ENCODE peak calls at places on chromosomes 5 and 9, in six cellular contexts. One of them, this sample, is unnamed.

GRCh38 chr9:35791321-35791921 is at the start of gene NPR2:
- DNase-seq in choroid plexus epithelial cell: peak
- DNase-seq in cardiac muscle cell: peak
- DNase-seq in RWPE1: no peak
- DNase-seq in astrocyte: no peak
- DNase-seq in IMR-90: peak
- DNase-seq in this sample: no peak

GRCh38 chr9:111362526-111362925 is 32.5 kb upstream of the OR2K2 start:
- DNase-seq in choroid plexus epithelial cell: no peak
- DNase-seq in cardiac muscle cell: no peak
- DNase-seq in RWPE1: no peak
- DNase-seq in astrocyte: no peak
- DNase-seq in IMR-90: no peak
- DNase-seq in this sample: no peak

GRCh38 chr9:32069169-32069813 is 315.2 kb upstream of the ACO1 start:
- DNase-seq in choroid plexus epithelial cell: peak
- DNase-seq in cardiac muscle cell: peak
- DNase-seq in RWPE1: no peak
- DNase-seq in astrocyte: no peak
- DNase-seq in IMR-90: no peak
- DNase-seq in this sample: no peak

GRCh38 chr9:127021664-127022337 is 100.6 kb downstream of the ANGPTL2 start:
- DNase-seq in choroid plexus epithelial cell: peak
- DNase-seq in cardiac muscle cell: peak
- DNase-seq in RWPE1: no peak
- DNase-seq in astrocyte: peak
- DNase-seq in IMR-90: peak
- DNase-seq in this sample: peak

GRCh38 chr5:151151793-151152192 is 5.8 kb downstream of the ANXA6 start:
- DNase-seq in choroid plexus epithelial cell: peak
- DNase-seq in cardiac muscle cell: no peak
- DNase-seq in RWPE1: no peak
- DNase-seq in astrocyte: peak
- DNase-seq in IMR-90: peak
- DNase-seq in this sample: no peak

GRCh38 chr5:115423541-115423940 is 121.0 kb downstream of the FEM1C start:
- DNase-seq in choroid plexus epithelial cell: no peak
- DNase-seq in cardiac muscle cell: peak
- DNase-seq in RWPE1: peak
- DNase-seq in astrocyte: no peak
- DNase-seq in IMR-90: no peak
- DNase-seq in this sample: peak

GRCh38 chr5:167754501-167754941 is 536.9 kb upstream of the WWC1 start:
- DNase-seq in choroid plexus epithelial cell: peak
- DNase-seq in cardiac muscle cell: no peak
- DNase-seq in RWPE1: no peak
- DNase-seq in astrocyte: peak
- DNase-seq in IMR-90: no peak
- DNase-seq in this sample: no peak

GRCh38 chr9:90972057-90972456 is 170.4 kb downstream of the SYK start:
- DNase-seq in choroid plexus epithelial cell: no peak
- DNase-seq in cardiac muscle cell: no peak
- DNase-seq in RWPE1: no peak
- DNase-seq in astrocyte: no peak
- DNase-seq in IMR-90: no peak
- DNase-seq in this sample: no peak

GRCh38 chr5:169805527-169805934 is 168.5 kb downstream of the DOCK2 start:
- DNase-seq in choroid plexus epithelial cell: peak
- DNase-seq in cardiac muscle cell: no peak
- DNase-seq in RWPE1: no peak
- DNase-seq in astrocyte: peak
- DNase-seq in IMR-90: peak
- DNase-seq in this sample: no peak

GRCh38 chr9:81289622-81290021 is 399.7 kb downstream of the TLE1 start:
- DNase-seq in choroid plexus epithelial cell: no peak
- DNase-seq in cardiac muscle cell: no peak
- DNase-seq in RWPE1: no peak
- DNase-seq in astrocyte: no peak
- DNase-seq in IMR-90: no peak
- DNase-seq in this sample: no peak

GRCh38 chr5:76472338-76473336 is 69.6 kb downstream of the IQGAP2 start:
- DNase-seq in choroid plexus epithelial cell: peak
- DNase-seq in cardiac muscle cell: no peak
- DNase-seq in RWPE1: peak
- DNase-seq in astrocyte: no peak
- DNase-seq in IMR-90: no peak
- DNase-seq in this sample: no peak

GRCh38 chr9:76510041-76510440 is 51.1 kb downstream of the GCNT1 start:
- DNase-seq in choroid plexus epithelial cell: peak
- DNase-seq in cardiac muscle cell: no peak
- DNase-seq in RWPE1: no peak
- DNase-seq in astrocyte: no peak
- DNase-seq in IMR-90: peak
- DNase-seq in this sample: no peak

GRCh38 chr5:151115272-151115905 is 34.6 kb upstream of the TNIP1 start:
- DNase-seq in choroid plexus epithelial cell: peak
- DNase-seq in cardiac muscle cell: peak
- DNase-seq in RWPE1: peak
- DNase-seq in astrocyte: peak
- DNase-seq in IMR-90: peak
- DNase-seq in this sample: peak

GRCh38 chr9:69179037-69179436 is 5.0 kb downstream of the TJP2 start:
- DNase-seq in choroid plexus epithelial cell: no peak
- DNase-seq in cardiac muscle cell: no peak
- DNase-seq in RWPE1: no peak
- DNase-seq in astrocyte: no peak
- DNase-seq in IMR-90: no peak
- DNase-seq in this sample: no peak

GRCh38 chr5:145587308-145588071 is 247.7 kb downstream of the PRELID2 start:
- DNase-seq in choroid plexus epithelial cell: peak
- DNase-seq in cardiac muscle cell: no peak
- DNase-seq in RWPE1: peak
- DNase-seq in astrocyte: peak
- DNase-seq in IMR-90: peak
- DNase-seq in this sample: peak

GRCh38 chr5:175816348-175816747 is 55.0 kb upstream of the CPLX2 start:
- DNase-seq in choroid plexus epithelial cell: no peak
- DNase-seq in cardiac muscle cell: peak
- DNase-seq in RWPE1: peak
- DNase-seq in astrocyte: no peak
- DNase-seq in IMR-90: no peak
- DNase-seq in this sample: no peak

GRCh38 chr5:40220260-40220659 is 459.5 kb upstream of the PTGER4 start:
- DNase-seq in choroid plexus epithelial cell: no peak
- DNase-seq in cardiac muscle cell: peak
- DNase-seq in RWPE1: no peak
- DNase-seq in astrocyte: peak
- DNase-seq in IMR-90: no peak
- DNase-seq in this sample: no peak

GRCh38 chr5:71816307-71816706 is 97.2 kb downstream of the CARTPT start:
- DNase-seq in choroid plexus epithelial cell: no peak
- DNase-seq in cardiac muscle cell: no peak
- DNase-seq in RWPE1: no peak
- DNase-seq in astrocyte: no peak
- DNase-seq in IMR-90: no peak
- DNase-seq in this sample: no peak

GRCh38 chr5:96292582-96293247 is 140.3 kb downstream of the PCSK1 start:
- DNase-seq in choroid plexus epithelial cell: peak
- DNase-seq in cardiac muscle cell: no peak
- DNase-seq in RWPE1: no peak
- DNase-seq in astrocyte: no peak
- DNase-seq in IMR-90: no peak
- DNase-seq in this sample: no peak

GRCh38 chr5:387491-388265 is 55.3 kb upstream of the EXOC3 start:
- DNase-seq in choroid plexus epithelial cell: no peak
- DNase-seq in cardiac muscle cell: no peak
- DNase-seq in RWPE1: no peak
- DNase-seq in astrocyte: no peak
- DNase-seq in IMR-90: no peak
- DNase-seq in this sample: no peak

GRCh38 chr5:69248019-69248418 is 13.3 kb downstream of the CDK7 start:
- DNase-seq in choroid plexus epithelial cell: no peak
- DNase-seq in cardiac muscle cell: no peak
- DNase-seq in RWPE1: no peak
- DNase-seq in astrocyte: no peak
- DNase-seq in IMR-90: no peak
- DNase-seq in this sample: no peak

GRCh38 chr5:69245031-69245430 is 10.3 kb downstream of the CDK7 start:
- DNase-seq in choroid plexus epithelial cell: no peak
- DNase-seq in cardiac muscle cell: no peak
- DNase-seq in RWPE1: no peak
- DNase-seq in astrocyte: no peak
- DNase-seq in IMR-90: no peak
- DNase-seq in this sample: no peak

GRCh38 chr5:69252437-69252836 is 17.8 kb downstream of the CDK7 start:
- DNase-seq in choroid plexus epithelial cell: no peak
- DNase-seq in cardiac muscle cell: no peak
- DNase-seq in RWPE1: no peak
- DNase-seq in astrocyte: no peak
- DNase-seq in IMR-90: no peak
- DNase-seq in this sample: no peak

DNA sequence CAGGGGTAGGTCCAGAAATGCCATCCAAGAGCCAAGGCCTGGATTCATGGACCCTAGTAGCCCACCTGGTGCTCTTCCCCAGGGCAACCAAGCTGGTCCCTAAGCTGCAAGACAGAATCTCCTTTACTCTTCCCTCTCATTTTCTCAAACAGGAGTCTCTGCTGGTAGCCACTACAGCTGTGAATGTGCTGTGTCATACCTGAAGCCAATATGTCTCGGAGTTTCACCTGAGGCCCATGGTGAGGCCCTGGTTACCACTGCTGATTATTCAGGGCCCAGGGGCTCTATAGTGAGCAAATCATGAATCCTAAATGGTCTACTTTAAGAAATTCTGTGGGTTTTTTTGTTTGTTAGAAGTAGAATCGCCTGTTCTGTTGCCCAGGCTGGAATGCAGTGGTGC is 15.9 kb downstream of the CDK7 start:
- DNase-seq in choroid plexus epithelial cell: no peak
- DNase-seq in cardiac muscle cell: no peak
- DNase-seq in RWPE1: no peak
- DNase-seq in astrocyte: no peak
- DNase-seq in IMR-90: no peak
- DNase-seq in this sample: no peak
- TF ChIP-seq CTCF in choroid plexus epithelial cell: no peak
- TF ChIP-seq CTCF in cardiac muscle cell: no peak
- TF ChIP-seq CTCF in RWPE1: no peak
- TF ChIP-seq CTCF in astrocyte: no peak
- TF ChIP-seq CTCF in IMR-90: no peak
- TF ChIP-seq CTCF in this sample: no peak

DNA sequence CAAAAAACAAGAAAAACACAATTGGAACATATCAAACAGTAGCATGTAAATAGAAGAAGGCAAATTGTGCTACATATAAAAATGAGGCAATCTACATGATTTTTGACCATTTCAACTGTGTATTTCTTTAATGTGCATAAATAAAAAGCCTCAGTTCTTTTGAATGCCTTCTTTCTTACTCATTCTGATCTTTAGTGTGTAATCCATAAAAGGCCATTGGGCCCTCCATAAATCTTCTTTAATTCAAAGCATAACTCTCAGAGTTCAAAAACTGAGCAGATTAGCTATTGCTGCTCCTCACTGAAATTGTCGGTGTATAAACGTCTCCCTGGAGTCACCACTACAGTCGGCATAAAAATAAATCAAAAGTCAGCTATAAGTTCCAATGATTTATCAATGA is 45.3 kb upstream of the ADAMTSL1 start:
- DNase-seq in choroid plexus epithelial cell: no peak
- DNase-seq in cardiac muscle cell: no peak
- DNase-seq in RWPE1: no peak
- DNase-seq in astrocyte: no peak
- DNase-seq in IMR-90: peak
- DNase-seq in this sample: no peak
- TF ChIP-seq CTCF in choroid plexus epithelial cell: no peak
- TF ChIP-seq CTCF in cardiac muscle cell: no peak
- TF ChIP-seq CTCF in RWPE1: no peak
- TF ChIP-seq CTCF in astrocyte: no peak
- TF ChIP-seq CTCF in IMR-90: no peak
- TF ChIP-seq CTCF in this sample: no peak

GRCh38 chr9:5900622-5901021 is 9.9 kb downstream of the MLANA start:
- DNase-seq in choroid plexus epithelial cell: no peak
- DNase-seq in cardiac muscle cell: no peak
- DNase-seq in RWPE1: no peak
- DNase-seq in astrocyte: no peak
- DNase-seq in IMR-90: no peak
- DNase-seq in this sample: no peak

GRCh38 chr9:5896863-5897262 is 6.2 kb downstream of the MLANA start:
- DNase-seq in choroid plexus epithelial cell: no peak
- DNase-seq in cardiac muscle cell: no peak
- DNase-seq in RWPE1: no peak
- DNase-seq in astrocyte: no peak
- DNase-seq in IMR-90: no peak
- DNase-seq in this sample: no peak

GRCh38 chr9:5902377-5902776 is 11.7 kb downstream of the MLANA start:
- DNase-seq in choroid plexus epithelial cell: no peak
- DNase-seq in cardiac muscle cell: no peak
- DNase-seq in RWPE1: no peak
- DNase-seq in astrocyte: no peak
- DNase-seq in IMR-90: no peak
- DNase-seq in this sample: no peak

GRCh38 chr9:5897851-5898250 is 7.2 kb downstream of the MLANA start:
- DNase-seq in choroid plexus epithelial cell: peak
- DNase-seq in cardiac muscle cell: no peak
- DNase-seq in RWPE1: no peak
- DNase-seq in astrocyte: no peak
- DNase-seq in IMR-90: no peak
- DNase-seq in this sample: no peak

GRCh38 chr9:5899292-5899691 is 8.6 kb downstream of the MLANA start:
- DNase-seq in choroid plexus epithelial cell: peak
- DNase-seq in cardiac muscle cell: no peak
- DNase-seq in RWPE1: no peak
- DNase-seq in astrocyte: no peak
- DNase-seq in IMR-90: no peak
- DNase-seq in this sample: no peak
- TF ChIP-seq CTCF in choroid plexus epithelial cell: peak
- TF ChIP-seq CTCF in cardiac muscle cell: peak
- TF ChIP-seq CTCF in RWPE1: no peak
- TF ChIP-seq CTCF in astrocyte: no peak
- TF ChIP-seq CTCF in IMR-90: no peak
- TF ChIP-seq CTCF in this sample: peak

DNA sequence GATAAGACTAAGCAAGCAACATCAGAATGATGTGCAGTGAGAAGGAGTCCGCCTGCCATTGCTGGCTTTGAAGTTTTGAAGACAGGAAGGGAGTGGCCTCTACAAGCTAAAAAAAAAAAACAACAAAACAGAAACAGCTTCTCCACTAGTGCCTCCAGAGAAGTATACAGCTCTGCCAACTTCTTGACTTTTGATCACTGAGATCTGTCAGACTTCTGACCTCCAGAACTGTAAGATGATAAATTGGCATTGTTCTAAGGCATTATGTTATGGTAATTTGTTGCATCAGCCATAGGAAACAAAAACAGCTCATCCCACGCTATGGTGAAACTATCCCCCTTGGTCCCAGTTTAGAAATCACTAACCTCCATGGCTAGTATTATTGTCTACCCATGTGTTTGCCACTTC is 131.0 kb upstream of the VCAN start:
- DNase-seq in choroid plexus epithelial cell: no peak
- DNase-seq in cardiac muscle cell: no peak
- DNase-seq in RWPE1: no peak
- DNase-seq in astrocyte: no peak
- DNase-seq in IMR-90: no peak
- DNase-seq in this sample: no peak
- TF ChIP-seq CTCF in choroid plexus epithelial cell: no peak
- TF ChIP-seq CTCF in cardiac muscle cell: no peak
- TF ChIP-seq CTCF in RWPE1: no peak
- TF ChIP-seq CTCF in astrocyte: no peak
- TF ChIP-seq CTCF in IMR-90: no peak
- TF ChIP-seq CTCF in this sample: no peak